ENCODE peak calls at places on chromosomes 16 and 17, in five cellular contexts. One of them, this sample, is unnamed.

GRCh38 chr17:9258115-9259020 is 237.1 kb downstream of the NTN1 start:
- DNase-seq in NCI-H187: no peak
- DNase-seq in progenitor cell of endocrine pancreas: no peak
- DNase-seq in skeletal muscle cell: no peak
- DNase-seq in GM12892: no peak
- DNase-seq in this sample: no peak

GRCh38 chr17:50110591-50111349 is 15.6 kb downstream of the PDK2 start:
- DNase-seq in NCI-H187: no peak
- DNase-seq in progenitor cell of endocrine pancreas: no peak
- DNase-seq in skeletal muscle cell: no peak
- DNase-seq in GM12892: no peak
- DNase-seq in this sample: no peak

GRCh38 chr16:67562918-67563707 is 787 bp downstream of the CTCF start:
- DNase-seq in NCI-H187: no peak
- DNase-seq in progenitor cell of endocrine pancreas: peak
- DNase-seq in skeletal muscle cell: no peak
- DNase-seq in GM12892: no peak
- DNase-seq in this sample: no peak

GRCh38 chr16:67926181-67926742 is 5.4 kb downstream of the CTRL start:
- DNase-seq in progenitor cell of endocrine pancreas: no peak
- DNase-seq in NCI-H187: peak
- DNase-seq in GM12892: no peak
- DNase-seq in skeletal muscle cell: no peak
- DNase-seq in this sample: no peak

GRCh38 chr17:74579910-74580309 is 12.2 kb downstream of the CD300LD start:
- DNase-seq in progenitor cell of endocrine pancreas: no peak
- DNase-seq in skeletal muscle cell: no peak
- DNase-seq in NCI-H187: no peak
- DNase-seq in GM12892: no peak
- DNase-seq in this sample: no peak

GRCh38 chr17:27810211-27810901 is 10.0 kb upstream of the NOS2 start:
- DNase-seq in NCI-H187: no peak
- DNase-seq in progenitor cell of endocrine pancreas: no peak
- DNase-seq in GM12892: peak
- DNase-seq in skeletal muscle cell: no peak
- DNase-seq in this sample: no peak

GRCh38 chr17:74877592-74878543 is 5.1 kb upstream of the FDXR start:
- DNase-seq in skeletal muscle cell: no peak
- DNase-seq in GM12892: no peak
- DNase-seq in NCI-H187: no peak
- DNase-seq in progenitor cell of endocrine pancreas: no peak
- DNase-seq in this sample: no peak

GRCh38 chr17:6799738-6800137 is 23.7 kb downstream of the FBXO39 start:
- DNase-seq in GM12892: no peak
- DNase-seq in skeletal muscle cell: no peak
- DNase-seq in progenitor cell of endocrine pancreas: no peak
- DNase-seq in NCI-H187: no peak
- DNase-seq in this sample: no peak

GRCh38 chr16:70715113-70715711 is 29.4 kb upstream of the MTSS2 start:
- DNase-seq in skeletal muscle cell: peak
- DNase-seq in progenitor cell of endocrine pancreas: no peak
- DNase-seq in GM12892: no peak
- DNase-seq in NCI-H187: no peak
- DNase-seq in this sample: peak

GRCh38 chr17:18920911-18921441 is 31.0 kb upstream of the SLC5A10 start:
- DNase-seq in skeletal muscle cell: no peak
- DNase-seq in NCI-H187: no peak
- DNase-seq in progenitor cell of endocrine pancreas: no peak
- DNase-seq in GM12892: no peak
- DNase-seq in this sample: no peak

GRCh38 chr16:79069634-79070033 is 530.9 kb downstream of the MAF start:
- DNase-seq in skeletal muscle cell: no peak
- DNase-seq in GM12892: no peak
- DNase-seq in progenitor cell of endocrine pancreas: no peak
- DNase-seq in NCI-H187: no peak
- DNase-seq in this sample: no peak

GRCh38 chr16:88315543-88316105 is 67.1 kb upstream of the ZNF469 start:
- DNase-seq in progenitor cell of endocrine pancreas: no peak
- DNase-seq in NCI-H187: no peak
- DNase-seq in skeletal muscle cell: no peak
- DNase-seq in GM12892: no peak
- DNase-seq in this sample: no peak

GRCh38 chr16:20385844-20386832 is 18.4 kb downstream of the PDILT start:
- DNase-seq in progenitor cell of endocrine pancreas: peak
- DNase-seq in NCI-H187: no peak
- DNase-seq in skeletal muscle cell: no peak
- DNase-seq in GM12892: peak
- DNase-seq in this sample: no peak

GRCh38 chr16:15952265-15952711 is 2.9 kb downstream of the ABCC1 start:
- DNase-seq in skeletal muscle cell: no peak
- DNase-seq in NCI-H187: no peak
- DNase-seq in progenitor cell of endocrine pancreas: no peak
- DNase-seq in GM12892: no peak
- DNase-seq in this sample: no peak

GRCh38 chr17:70604854-70605253 is 435.5 kb downstream of the KCNJ2 start:
- DNase-seq in NCI-H187: no peak
- DNase-seq in progenitor cell of endocrine pancreas: no peak
- DNase-seq in skeletal muscle cell: no peak
- DNase-seq in GM12892: no peak
- DNase-seq in this sample: no peak

GRCh38 chr17:15119928-15120327 is 145.2 kb downstream of the PMP22 start:
- DNase-seq in skeletal muscle cell: peak
- DNase-seq in progenitor cell of endocrine pancreas: no peak
- DNase-seq in GM12892: no peak
- DNase-seq in NCI-H187: no peak
- DNase-seq in this sample: no peak

GRCh38 chr17:77286641-77287431 is 146.1 kb downstream of the SEC14L1 start:
- DNase-seq in progenitor cell of endocrine pancreas: no peak
- DNase-seq in NCI-H187: no peak
- DNase-seq in GM12892: no peak
- DNase-seq in skeletal muscle cell: no peak
- DNase-seq in this sample: no peak

GRCh38 chr17:77392376-77393273 is 251.9 kb downstream of the SEC14L1 start:
- DNase-seq in skeletal muscle cell: no peak
- DNase-seq in NCI-H187: no peak
- DNase-seq in progenitor cell of endocrine pancreas: no peak
- DNase-seq in GM12892: no peak
- DNase-seq in this sample: no peak

GRCh38 chr17:70111201-70111600 is 36.2 kb downstream of the KCNJ16 start:
- DNase-seq in progenitor cell of endocrine pancreas: no peak
- DNase-seq in skeletal muscle cell: no peak
- DNase-seq in GM12892: no peak
- DNase-seq in NCI-H187: no peak
- DNase-seq in this sample: no peak

GRCh38 chr16:1960665-1961630 is 1.6 kb downstream of the NDUFB10 start:
- DNase-seq in NCI-H187: no peak
- DNase-seq in progenitor cell of endocrine pancreas: no peak
- DNase-seq in GM12892: no peak
- DNase-seq in skeletal muscle cell: no peak
- DNase-seq in this sample: no peak

GRCh38 chr16:457732-458400 is 32.4 kb downstream of the RAB11FIP3 start:
- DNase-seq in GM12892: no peak
- DNase-seq in NCI-H187: no peak
- DNase-seq in progenitor cell of endocrine pancreas: no peak
- DNase-seq in skeletal muscle cell: no peak
- DNase-seq in this sample: peak

GRCh38 chr17:80889897-80890550 is 101.6 kb upstream of the CHMP6 start:
- DNase-seq in skeletal muscle cell: no peak
- DNase-seq in GM12892: no peak
- DNase-seq in progenitor cell of endocrine pancreas: no peak
- DNase-seq in NCI-H187: no peak
- DNase-seq in this sample: no peak

GRCh38 chr17:61200349-61200735 is 199.3 kb upstream of the TBX2 start:
- DNase-seq in GM12892: no peak
- DNase-seq in progenitor cell of endocrine pancreas: no peak
- DNase-seq in NCI-H187: no peak
- DNase-seq in skeletal muscle cell: no peak
- DNase-seq in this sample: no peak

GRCh38 chr16:84198401-84198800 is 7.4 kb downstream of the ADAD2 start:
- DNase-seq in NCI-H187: no peak
- DNase-seq in skeletal muscle cell: peak
- DNase-seq in GM12892: no peak
- DNase-seq in progenitor cell of endocrine pancreas: no peak
- DNase-seq in this sample: no peak